ENCODE peak calls at places on chromosomes 12 and 14, in six cellular contexts. One of them, this sample, is unnamed.

GRCh38 chr14:71400821-71401447 is 493.7 kb downstream of the PCNX1 start:
- DNase-seq in NCI-H1105: no peak
- DNase-seq in K562: no peak
- DNase-seq in cardiac fibroblast: peak
- DNase-seq in H54: no peak
- DNase-seq in fibroblast of mammary gland: peak
- DNase-seq in this sample: no peak

GRCh38 chr12:51721281-51721940 is 127.1 kb downstream of the FIGNL2 start:
- DNase-seq in NCI-H1105: no peak
- DNase-seq in K562: peak
- DNase-seq in cardiac fibroblast: peak
- DNase-seq in H54: no peak
- DNase-seq in fibroblast of mammary gland: peak
- DNase-seq in this sample: no peak

GRCh38 chr14:72528059-72528950 is 365.6 kb downstream of the DPF3 start:
- DNase-seq in NCI-H1105: no peak
- DNase-seq in K562: no peak
- DNase-seq in cardiac fibroblast: peak
- DNase-seq in H54: no peak
- DNase-seq in fibroblast of mammary gland: peak
- DNase-seq in this sample: peak

GRCh38 chr14:95519699-95520098 is 3.2 kb upstream of the SYNE3 start:
- DNase-seq in NCI-H1105: no peak
- DNase-seq in K562: no peak
- DNase-seq in cardiac fibroblast: peak
- DNase-seq in H54: peak
- DNase-seq in fibroblast of mammary gland: peak
- DNase-seq in this sample: peak

GRCh38 chr12:14952295-14952995 is 9.0 kb downstream of the ARHGDIB start:
- DNase-seq in NCI-H1105: no peak
- DNase-seq in K562: no peak
- DNase-seq in cardiac fibroblast: peak
- DNase-seq in H54: peak
- DNase-seq in fibroblast of mammary gland: peak
- DNase-seq in this sample: peak

GRCh38 chr12:49971141-49971540 is 1.6 kb upstream of the AQP6 start:
- DNase-seq in NCI-H1105: no peak
- DNase-seq in K562: no peak
- DNase-seq in cardiac fibroblast: no peak
- DNase-seq in H54: no peak
- DNase-seq in fibroblast of mammary gland: no peak
- DNase-seq in this sample: no peak

GRCh38 chr14:102659797-102660196 is 67.3 kb downstream of the RCOR1 start:
- DNase-seq in NCI-H1105: no peak
- DNase-seq in K562: no peak
- DNase-seq in cardiac fibroblast: peak
- DNase-seq in H54: no peak
- DNase-seq in fibroblast of mammary gland: peak
- DNase-seq in this sample: peak

GRCh38 chr12:95908573-95908972 is 33.8 kb downstream of the CCDC38 start:
- DNase-seq in NCI-H1105: no peak
- DNase-seq in K562: no peak
- DNase-seq in cardiac fibroblast: peak
- DNase-seq in H54: no peak
- DNase-seq in fibroblast of mammary gland: peak
- DNase-seq in this sample: peak

GRCh38 chr12:123788541-123788940 is 26.4 kb downstream of the DNAH10 start:
- DNase-seq in NCI-H1105: no peak
- DNase-seq in K562: no peak
- DNase-seq in cardiac fibroblast: no peak
- DNase-seq in H54: no peak
- DNase-seq in fibroblast of mammary gland: no peak
- DNase-seq in this sample: no peak